ENCODE peak calls at places on chromosomes 6 and 20, in six cellular contexts. One of them, this sample, is unnamed.

GRCh38 chr6:14065350-14065749 is 52.2 kb upstream of the CD83 start:
- DNase-seq in esophagus squamous epithelium: no peak
- DNase-seq in nephron progenitor cell: no peak
- DNase-seq in islet precursor cell: no peak
- DNase-seq in astrocyte of the spinal cord: no peak
- DNase-seq in stimulated activated CD8-positive, alpha-beta memory T cell treated with anti-CD3 and anti-CD28 coated beads, Interleukin-2, amount 100 ng/mL, for 1 hour: no peak
- DNase-seq in this sample: no peak

GRCh38 chr6:7910298-7910653 is 312 bp downstream of the TXNDC5 start:
- DNase-seq in stimulated activated CD8-positive, alpha-beta memory T cell treated with anti-CD3 and anti-CD28 coated beads, Interleukin-2, amount 100 ng/mL, for 1 hour: no peak
- DNase-seq in esophagus squamous epithelium: no peak
- DNase-seq in astrocyte of the spinal cord: peak
- DNase-seq in nephron progenitor cell: no peak
- DNase-seq in islet precursor cell: no peak
- DNase-seq in this sample: no peak

GRCh38 chr6:44918893-44919292 is 409.2 kb upstream of the RUNX2 start:
- DNase-seq in islet precursor cell: no peak
- DNase-seq in esophagus squamous epithelium: no peak
- DNase-seq in nephron progenitor cell: no peak
- DNase-seq in stimulated activated CD8-positive, alpha-beta memory T cell treated with anti-CD3 and anti-CD28 coated beads, Interleukin-2, amount 100 ng/mL, for 1 hour: no peak
- DNase-seq in astrocyte of the spinal cord: no peak
- DNase-seq in this sample: peak

GRCh38 chr20:32519367-32519730 is 65.8 kb downstream of the NOL4L start:
- DNase-seq in esophagus squamous epithelium: no peak
- DNase-seq in islet precursor cell: no peak
- DNase-seq in nephron progenitor cell: no peak
- DNase-seq in stimulated activated CD8-positive, alpha-beta memory T cell treated with anti-CD3 and anti-CD28 coated beads, Interleukin-2, amount 100 ng/mL, for 1 hour: no peak
- DNase-seq in astrocyte of the spinal cord: no peak
- DNase-seq in this sample: no peak

GRCh38 chr6:162846723-162847122 is 118.9 kb downstream of the PACRG start:
- DNase-seq in stimulated activated CD8-positive, alpha-beta memory T cell treated with anti-CD3 and anti-CD28 coated beads, Interleukin-2, amount 100 ng/mL, for 1 hour: no peak
- DNase-seq in islet precursor cell: no peak
- DNase-seq in nephron progenitor cell: no peak
- DNase-seq in esophagus squamous epithelium: no peak
- DNase-seq in astrocyte of the spinal cord: no peak
- DNase-seq in this sample: no peak

GRCh38 chr20:5070570-5070969 is 49.2 kb downstream of the PCNA start:
- DNase-seq in astrocyte of the spinal cord: no peak
- DNase-seq in stimulated activated CD8-positive, alpha-beta memory T cell treated with anti-CD3 and anti-CD28 coated beads, Interleukin-2, amount 100 ng/mL, for 1 hour: no peak
- DNase-seq in esophagus squamous epithelium: no peak
- DNase-seq in islet precursor cell: no peak
- DNase-seq in nephron progenitor cell: no peak
- DNase-seq in this sample: no peak

GRCh38 chr6:148251286-148251685 is 91.4 kb upstream of the SASH1 start:
- DNase-seq in nephron progenitor cell: no peak
- DNase-seq in islet precursor cell: no peak
- DNase-seq in astrocyte of the spinal cord: peak
- DNase-seq in esophagus squamous epithelium: no peak
- DNase-seq in stimulated activated CD8-positive, alpha-beta memory T cell treated with anti-CD3 and anti-CD28 coated beads, Interleukin-2, amount 100 ng/mL, for 1 hour: no peak
- DNase-seq in this sample: peak

GRCh38 chr6:13390658-13391057 is 62.3 kb upstream of the TBC1D7 start:
- DNase-seq in islet precursor cell: no peak
- DNase-seq in esophagus squamous epithelium: no peak
- DNase-seq in astrocyte of the spinal cord: no peak
- DNase-seq in nephron progenitor cell: no peak
- DNase-seq in stimulated activated CD8-positive, alpha-beta memory T cell treated with anti-CD3 and anti-CD28 coated beads, Interleukin-2, amount 100 ng/mL, for 1 hour: no peak
- DNase-seq in this sample: peak

GRCh38 chr6:130893766-130894165 is 66.6 kb downstream of the SMLR1 start:
- DNase-seq in astrocyte of the spinal cord: no peak
- DNase-seq in stimulated activated CD8-positive, alpha-beta memory T cell treated with anti-CD3 and anti-CD28 coated beads, Interleukin-2, amount 100 ng/mL, for 1 hour: no peak
- DNase-seq in islet precursor cell: no peak
- DNase-seq in esophagus squamous epithelium: no peak
- DNase-seq in nephron progenitor cell: no peak
- DNase-seq in this sample: no peak